ENCODE peak calls at places on chromosomes 12 and 14, in five cellular contexts. O, Z, A, C and B are unnamed samples.

GRCh38 chr12:47742253-47742825 is 16.3 kb downstream of the RAPGEF3 start:
- DNase-seq in O (peak; percentile 72), Z (peak; percentile 72), C (peak; percentile 19), A (no peak), B (peak; percentile 62)

GRCh38 chr12:113374823-113375428 is 16.5 kb downstream of the PLBD2 start:
- DNase-seq in O (no peak), C (no peak), Z (no peak), A (no peak), B (no peak)

GRCh38 chr14:101887219-101887618 is 77.2 kb upstream of the DYNC1H1 start:
- DNase-seq in Z (no peak), A (no peak), O (no peak), C (no peak), B (no peak)

GRCh38 chr12:127619869-127620769 is 646.9 kb upstream of the TMEM132C start:
- DNase-seq in A (no peak), O (no peak), C (no peak), Z (no peak), B (no peak)

GRCh38 chr12:10101042-10101579 is 2.3 kb upstream of the CLEC1A start:
- DNase-seq in O (peak; percentile 14), C (no peak), Z (no peak), A (no peak), B (peak; percentile 4)

GRCh38 chr12:15782667-15783066 is 6.5 kb downstream of the EPS8 start:
- DNase-seq in A (no peak), O (no peak), Z (no peak), C (no peak), B (no peak)

GRCh38 chr12:117850048-117850447 is 118.7 kb downstream of the KSR2 start:
- DNase-seq in O (peak; percentile 81), C (peak; percentile 63), Z (peak; percentile 80), A (no peak), B (no peak)

GRCh38 chr12:118498171-118498570 is 121.8 kb downstream of the SUDS3 start:
- DNase-seq in O (no peak), Z (no peak), A (no peak), C (no peak), B (no peak)

GRCh38 chr14:37584211-37585100 is 10.6 kb downstream of the FOXA1 start:
- DNase-seq in O (no peak), A (no peak), C (no peak), Z (no peak), B (no peak)

GRCh38 chr12:62673027-62673815 is 206.6 kb downstream of the MON2 start:
- DNase-seq in O (no peak), A (no peak), Z (no peak), C (no peak), B (no peak)

GRCh38 chr12:12723681-12724420 is 6.7 kb downstream of the CDKN1B start:
- DNase-seq in C (no peak), O (peak; percentile 76), Z (peak; percentile 19), A (no peak), B (no peak)

GRCh38 chr14:71049435-71050147 is 142.3 kb downstream of the PCNX1 start:
- DNase-seq in O (peak; percentile 3), Z (no peak), C (no peak), A (no peak), B (no peak)

GRCh38 chr12:24561411-24561871 is 387.5 kb downstream of the BCAT1 start:
- DNase-seq in A (no peak), Z (no peak), C (no peak), O (no peak), B (no peak)

GRCh38 chr12:111424793-111425251 is 19.1 kb downstream of the SH2B3 start:
- DNase-seq in A (no peak), Z (no peak), C (no peak), O (no peak), B (no peak)

GRCh38 chr12:117361312-117361670 is at the start of gene NOS1:
- DNase-seq in O (peak; percentile 66), A (no peak), C (no peak), Z (no peak), B (no peak)

GRCh38 chr12:68203460-68203875 is 22.1 kb downstream of the IL26 start:
- DNase-seq in C (no peak), O (no peak), Z (no peak), A (no peak), B (no peak)

GRCh38 chr12:27319394-27319793 is 13.2 kb upstream of the BMAL2 start:
- DNase-seq in O (no peak), Z (no peak), C (no peak), A (no peak), B (no peak)

GRCh38 chr14:75277000-75277795 is 1.4 kb upstream of the FOS start:
- DNase-seq in Z (peak; percentile 86), A (no peak), O (peak; percentile 92), C (peak; percentile 66), B (peak; percentile 68)

GRCh38 chr14:42079911-42080310 is 473.2 kb downstream of the LRFN5 start:
- DNase-seq in C (no peak), O (no peak), A (no peak), Z (no peak), B (no peak)

GRCh38 chr14:74380172-74380571 is 31.9 kb downstream of the VRTN start:
- DNase-seq in O (no peak), Z (no peak), A (no peak), C (no peak), B (no peak)

GRCh38 chr12:53219956-53220856 is 11.8 kb downstream of the RARG start:
- DNase-seq in A (no peak), C (peak; percentile 38), Z (peak; percentile 82), O (peak; percentile 90), B (no peak)

GRCh38 chr14:20675669-20676068 is 8.7 kb upstream of the RNASE4 start:
- DNase-seq in Z (no peak), C (no peak), A (no peak), O (no peak), B (no peak)

GRCh38 chr12:115306380-115306779 is 622.4 kb upstream of the TBX3 start:
- DNase-seq in A (no peak), C (peak; percentile 20), O (no peak), Z (no peak), B (no peak)

GRCh38 chr14:33317675-33318074 is 379.0 kb downstream of the NPAS3 start:
- DNase-seq in Z (no peak), C (no peak), O (no peak), A (no peak), B (no peak)

GRCh38 chr12:12511021-12511783 is 51.5 kb downstream of the DUSP16 start:
- DNase-seq in Z (no peak), C (no peak), A (no peak), O (no peak), B (no peak)

GRCh38 chr14:87304404-87304803 is 688.6 kb downstream of the GALC start:
- DNase-seq in A (no peak), Z (no peak), C (no peak), O (no peak), B (no peak)

GRCh38 chr14:53227154-53227718 is 74.1 kb upstream of the DDHD1 start:
- DNase-seq in C (no peak), A (no peak), O (no peak), Z (no peak), B (no peak)

GRCh38 chr14:68749487-68750475 is 43.1 kb downstream of the ZFP36L1 start:
- DNase-seq in Z (peak; percentile 25), A (no peak), O (no peak), C (no peak), B (no peak)

GRCh38 chr12:111437816-111438454 is 32.2 kb downstream of the SH2B3 start:
- DNase-seq in O (no peak), Z (no peak), A (no peak), C (no peak), B (peak; percentile 91)

GRCh38 chr14:97264516-97265230 is 467.5 kb downstream of the VRK1 start:
- DNase-seq in Z (no peak), A (no peak), O (no peak), C (no peak), B (no peak)

GRCh38 chr14:28769358-28769757 is 2.8 kb downstream of the FOXG1 start:
- DNase-seq in O (no peak), A (no peak), Z (no peak), C (no peak), B (no peak)

GRCh38 chr14:28768549-28768870 is 1.9 kb downstream of the FOXG1 start:
- DNase-seq in C (no peak), Z (no peak), O (no peak), A (no peak), B (no peak)

GRCh38 chr14:28766505-28767238 is at the start of gene FOXG1:
- DNase-seq in A (no peak), Z (peak; percentile 82), C (no peak), O (peak; percentile 46), B (no peak)

GRCh38 chr14:28767239-28767850 is 758 bp downstream of the FOXG1 start:
- DNase-seq in A (no peak), C (no peak), Z (peak; percentile 23), O (no peak), B (no peak)

GRCh38 chr14:28767851-28768548 is 1.4 kb downstream of the FOXG1 start:
- DNase-seq in A (no peak), C (no peak), Z (peak; percentile 25), O (no peak), B (no peak)
- H3K27me3 ChIP-seq in A (peaks cover 3% of the 10 kb centered on the region), C (no peaks in the 10 kb centered on the region), Z (no peaks in the 10 kb centered on the region), O (peaks cover 58% of the 10 kb centered on the region), B (peaks cover 39% of the 10 kb centered on the region)

DNA sequence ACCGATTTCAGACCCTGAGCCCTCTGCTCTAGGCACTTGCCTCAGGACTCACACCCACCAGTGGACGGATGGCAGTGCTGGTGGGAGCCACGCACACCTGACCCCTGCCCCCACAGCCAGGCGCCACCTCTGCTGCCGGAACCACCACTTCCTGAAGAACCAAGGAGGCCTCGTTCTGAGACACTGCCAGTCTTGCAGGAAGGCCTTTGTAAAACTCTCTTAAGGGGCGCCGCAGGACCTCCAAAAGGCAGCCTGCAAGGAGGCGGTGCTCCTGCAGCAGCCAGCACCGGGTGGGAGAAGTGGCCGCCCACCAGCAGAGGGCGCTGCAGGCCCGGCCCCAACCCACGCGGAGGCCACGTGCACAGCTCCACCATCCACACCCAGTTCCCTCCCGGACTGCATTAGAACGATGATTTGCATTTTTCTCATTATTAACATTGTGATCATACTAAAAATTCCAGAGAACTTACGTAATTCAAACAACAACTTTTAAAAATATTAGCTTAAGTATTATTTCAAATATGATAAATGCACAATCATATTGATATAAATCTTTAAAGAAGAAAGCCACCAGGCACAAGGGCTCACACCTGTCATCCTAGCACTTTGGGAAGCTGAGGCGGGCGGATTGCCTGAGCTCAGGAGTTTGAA is 12.8 kb downstream of the STX2 start:
- DNase-seq in C (peak; percentile 33), O (peak; percentile 85), A (no peak), Z (peak; percentile 87), B (peak; percentile 49)
- TF ChIP-seq REST in C (no peak), O (no peak), A (no peak), Z (no peak), B (no peak)

GRCh38 chr14:89813485-89814080 is 140.9 kb downstream of the EFCAB11 start:
- DNase-seq in O (no peak), C (no peak), Z (no peak), A (no peak), B (no peak)
- TF ChIP-seq GABPA in O (no peak), C (no peak), Z (no peak), A (no peak), B (no peak)

DNA sequence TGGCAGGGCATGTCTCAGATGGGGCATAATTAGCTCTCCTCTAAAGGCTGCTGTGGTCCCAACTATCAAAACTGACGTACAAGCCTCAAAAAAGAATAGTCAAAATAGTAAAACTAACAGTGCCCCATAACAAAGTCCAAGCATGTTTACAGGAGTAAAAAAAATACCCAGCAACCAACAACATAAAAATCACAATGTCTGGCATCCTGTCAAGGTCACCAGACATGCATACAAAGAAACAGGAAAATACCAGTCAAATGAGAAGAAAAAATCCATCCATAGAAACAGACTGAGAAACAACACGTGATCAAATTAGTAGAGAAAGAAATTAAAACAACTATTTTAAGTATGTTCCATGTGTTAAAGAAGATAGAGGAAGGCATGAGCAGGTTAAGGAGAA is 131.2 kb upstream of the C14orf180 start:
- DNase-seq in O (no peak), C (no peak), A (no peak), Z (no peak), B (no peak)
- H3K27me3 ChIP-seq in O (no peaks in the 10 kb centered on the region), C (peaks cover 1% of the 10 kb centered on the region), A (peaks cover 2% of the 10 kb centered on the region), Z (no peaks in the 10 kb centered on the region), B (no peaks in the 10 kb centered on the region)